ENCODE peak calls at places on chromosomes 7 and 10, in six cellular contexts. One of them, this sample, is unnamed.

GRCh38 chr10:35819736-35820135 is 177.6 kb upstream of the FZD8 start:
- DNase-seq in T1000: no peak
- DNase-seq in T-helper 2 cell: no peak
- DNase-seq in HS-5: no peak
- DNase-seq in adrenal gland: no peak
- DNase-seq in NCI-H1092 treated with DMSO at 0.1 percent for 48 hours: no peak
- DNase-seq in this sample: no peak

GRCh38 chr10:124565565-124566221 is 104.1 kb downstream of the LHPP start:
- DNase-seq in T1000: no peak
- DNase-seq in T-helper 2 cell: no peak
- DNase-seq in HS-5: no peak
- DNase-seq in adrenal gland: no peak
- DNase-seq in NCI-H1092 treated with DMSO at 0.1 percent for 48 hours: peak
- DNase-seq in this sample: no peak

GRCh38 chr7:103685646-103686418 is 239.8 kb upstream of the SLC26A5 start:
- DNase-seq in T1000: no peak
- DNase-seq in T-helper 2 cell: no peak
- DNase-seq in HS-5: no peak
- DNase-seq in adrenal gland: no peak
- DNase-seq in NCI-H1092 treated with DMSO at 0.1 percent for 48 hours: peak
- DNase-seq in this sample: no peak

GRCh38 chr7:74473116-74473515 is 19.4 kb downstream of the GTF2IRD1 start:
- DNase-seq in T1000: no peak
- DNase-seq in T-helper 2 cell: no peak
- DNase-seq in HS-5: no peak
- DNase-seq in adrenal gland: no peak
- DNase-seq in NCI-H1092 treated with DMSO at 0.1 percent for 48 hours: no peak
- DNase-seq in this sample: no peak

GRCh38 chr10:49408437-49409306 is 12.8 kb upstream of the DRGX start:
- DNase-seq in T1000: no peak
- DNase-seq in T-helper 2 cell: no peak
- DNase-seq in HS-5: no peak
- DNase-seq in adrenal gland: no peak
- DNase-seq in NCI-H1092 treated with DMSO at 0.1 percent for 48 hours: peak
- DNase-seq in this sample: no peak

GRCh38 chr7:55019329-55019690 is 493 bp downstream of the EGFR start:
- DNase-seq in T1000: no peak
- DNase-seq in T-helper 2 cell: no peak
- DNase-seq in HS-5: no peak
- DNase-seq in adrenal gland: peak
- DNase-seq in NCI-H1092 treated with DMSO at 0.1 percent for 48 hours: no peak
- DNase-seq in this sample: no peak

GRCh38 chr10:34814228-34815173 is 595 bp downstream of the PARD3 start:
- DNase-seq in T1000: no peak
- DNase-seq in T-helper 2 cell: no peak
- DNase-seq in HS-5: no peak
- DNase-seq in adrenal gland: peak
- DNase-seq in NCI-H1092 treated with DMSO at 0.1 percent for 48 hours: no peak
- DNase-seq in this sample: no peak

GRCh38 chr10:12400266-12400931 is 51.1 kb downstream of the CAMK1D start:
- DNase-seq in T1000: no peak
- DNase-seq in T-helper 2 cell: no peak
- DNase-seq in HS-5: no peak
- DNase-seq in adrenal gland: no peak
- DNase-seq in NCI-H1092 treated with DMSO at 0.1 percent for 48 hours: no peak
- DNase-seq in this sample: no peak

GRCh38 chr10:47335906-47336305 is 12.3 kb upstream of the RBP3 start:
- DNase-seq in T1000: no peak
- DNase-seq in T-helper 2 cell: no peak
- DNase-seq in HS-5: no peak
- DNase-seq in adrenal gland: no peak
- DNase-seq in NCI-H1092 treated with DMSO at 0.1 percent for 48 hours: no peak
- DNase-seq in this sample: no peak

GRCh38 chr7:30348083-30348560 is 63.7 kb downstream of the ZNRF2 start:
- DNase-seq in T1000: peak
- DNase-seq in T-helper 2 cell: peak
- DNase-seq in HS-5: peak
- DNase-seq in adrenal gland: no peak
- DNase-seq in NCI-H1092 treated with DMSO at 0.1 percent for 48 hours: no peak
- DNase-seq in this sample: peak

GRCh38 chr7:24824896-24825295 is 67.6 kb upstream of the GSDME start:
- DNase-seq in T1000: no peak
- DNase-seq in T-helper 2 cell: no peak
- DNase-seq in HS-5: no peak
- DNase-seq in adrenal gland: no peak
- DNase-seq in NCI-H1092 treated with DMSO at 0.1 percent for 48 hours: no peak
- DNase-seq in this sample: no peak

GRCh38 chr10:36675458-36675880 is 449.9 kb upstream of the ANKRD30A start:
- DNase-seq in T1000: no peak
- DNase-seq in T-helper 2 cell: no peak
- DNase-seq in HS-5: peak
- DNase-seq in adrenal gland: no peak
- DNase-seq in NCI-H1092 treated with DMSO at 0.1 percent for 48 hours: no peak
- DNase-seq in this sample: no peak

This sample was measured in effector CD4-positive, alpha-beta T cell.